ENCODE peak calls at places on chromosomes 13 and 19, in six cellular contexts. O is fibroblast of lung; K is activated CD4-positive, CD25-positive, alpha-beta regulatory T cell treated with anti-CD3 and anti-CD28 coated beads, Interleukin-2, amount 50 U/mL, for 16 hours; S is stimulated activated CD4-positive, alpha-beta T cell treated with anti-CD3 and anti-CD28 coated beads, Interleukin-2, amount 100 ng/mL, for 48 hours; C is frontal cortex; D is skeletal muscle cell. V is an unnamed sample.

GRCh38 chr13:109803822-109804221 is 17.4 kb upstream of the IRS2 start:
- DNase-seq in K (no peak), D (no peak), C (no peak), S (no peak), O (no peak), V (no peak)

GRCh38 chr13:48819376-48819775 is 156.3 kb upstream of the FNDC3A start:
- DNase-seq in C (no peak), D (no peak), O (no peak), S (no peak), K (no peak), V (no peak)

GRCh38 chr19:39032164-39032918 is at the start of gene FBXO27:
- DNase-seq in K (no peak), O (peak), D (no peak), S (no peak), C (peak), V (peak)

GRCh38 chr19:15330801-15331418 is 1.4 kb downstream of the BRD4 start:
- DNase-seq in C (no peak), S (no peak), D (peak), K (no peak), O (peak), V (peak)

GRCh38 chr19:4362038-4362828 is 18.9 kb downstream of the MPND start:
- DNase-seq in C (no peak), K (no peak), O (no peak), S (no peak), D (no peak), V (no peak)

GRCh38 chr13:59801107-59801880 is 362.4 kb downstream of the DIAPH3 start:
- DNase-seq in D (no peak), S (no peak), K (no peak), O (no peak), C (no peak), V (no peak)

GRCh38 chr19:38060346-38060745 is 153.3 kb downstream of the SIPA1L3 start:
- DNase-seq in D (no peak), K (no peak), S (no peak), C (no peak), O (no peak), V (no peak)

GRCh38 chr13:106382569-106382968 is 152.9 kb downstream of the EFNB2 start:
- DNase-seq in D (no peak), S (no peak), K (no peak), C (no peak), O (no peak), V (no peak)

GRCh38 chr13:29702912-29703351 is 107.4 kb upstream of the SLC7A1 start:
- DNase-seq in D (peak), S (no peak), C (no peak), O (peak), K (no peak), V (peak)

GRCh38 chr13:39016789-39017188 is 21.1 kb downstream of the PROSER1 start:
- DNase-seq in S (no peak), D (no peak), K (no peak), O (no peak), C (no peak), V (no peak)

GRCh38 chr13:25756916-25757315 is 294.9 kb downstream of the SHISA2 start:
- DNase-seq in O (no peak), K (no peak), D (no peak), C (no peak), S (no peak), V (no peak)

GRCh38 chr13:48579167-48579918 is 46.5 kb upstream of the RCBTB2 start:
- DNase-seq in C (no peak), D (no peak), S (no peak), K (no peak), O (no peak), V (no peak)